ENCODE peak calls at places on chromosome 5, in eight cellular contexts. E is transverse colon, U is A549, T is K562, V is endothelial cell of umbilical vein, G is suprapubic skin, Z is body of pancreas, H is heart left ventricle. I is an unnamed sample.

GRCh38 chr5:25119654-25120053 is 474.9 kb upstream of the CDH10 start:
- DNase-seq in E (no peak), U (peak; percentile 42), T (peak; percentile 22), V (no peak), G (no peak), Z (no peak), H (no peak), I (peak; percentile 35)

GRCh38 chr5:103394676-103395075 is 136.1 kb downstream of the MACIR start:
- DNase-seq in E (no peak), U (no peak), T (no peak), V (no peak), G (no peak), Z (no peak), H (no peak), I (no peak)

GRCh38 chr5:149060325-149060724 is 2.5 kb downstream of the SH3TC2 start:
- DNase-seq in E (peak; percentile 45), U (no peak), T (no peak), V (peak; percentile 71), G (no peak), Z (no peak), H (peak; percentile 76), I (peak; percentile 17)

GRCh38 chr5:72152506-72152905 is 45.2 kb downstream of the MAP1B start:
- DNase-seq in E (no peak), U (no peak), T (no peak), V (no peak), G (no peak), Z (no peak), H (no peak), I (no peak)

GRCh38 chr5:56054651-56055050 is 59.9 kb upstream of the IL6ST start:
- DNase-seq in E (no peak), U (no peak), T (no peak), V (no peak), G (no peak), Z (no peak), H (no peak), I (no peak)

GRCh38 chr5:132293992-132294727 is at the start of gene SLC22A4:
- DNase-seq in E (peak; percentile 90), U (peak; percentile 97), T (peak; percentile 90), V (peak; percentile 96), G (peak; percentile 95), Z (peak; percentile 76), H (peak; percentile 96), I (peak; percentile 96)

GRCh38 chr5:90930756-90931431 is 372.3 kb downstream of the ADGRV1 start:
- DNase-seq in E (no peak), U (no peak), T (no peak), V (no peak), G (no peak), Z (no peak), H (no peak), I (no peak)

GRCh38 chr5:14922456-14922855 is 50.9 kb upstream of the ANKH start:
- DNase-seq in E (no peak), U (no peak), T (no peak), V (no peak), G (no peak), Z (peak; percentile 64), H (no peak), I (no peak)

GRCh38 chr5:115151208-115151805 is 18.4 kb downstream of the TRIM36 start:
- DNase-seq in E (no peak), U (no peak), T (no peak), V (no peak), G (no peak), Z (no peak), H (no peak), I (no peak)

GRCh38 chr5:91419571-91420537 is 36.7 kb upstream of the ARRDC3 start:
- DNase-seq in E (peak; percentile 77), U (peak; percentile 76), T (peak; percentile 46), V (peak; percentile 77), G (peak; percentile 75), Z (peak; percentile 73), H (peak; percentile 36), I (peak; percentile 70)

GRCh38 chr5:31864015-31864414 is 225.1 kb downstream of the PDZD2 start:
- DNase-seq in E (no peak), U (no peak), T (no peak), V (no peak), G (no peak), Z (no peak), H (no peak), I (no peak)

GRCh38 chr5:150082889-150083288 is 3.5 kb downstream of the CSF1R start:
- DNase-seq in E (no peak), U (no peak), T (no peak), V (no peak), G (no peak), Z (no peak), H (no peak), I (no peak)

DNA sequence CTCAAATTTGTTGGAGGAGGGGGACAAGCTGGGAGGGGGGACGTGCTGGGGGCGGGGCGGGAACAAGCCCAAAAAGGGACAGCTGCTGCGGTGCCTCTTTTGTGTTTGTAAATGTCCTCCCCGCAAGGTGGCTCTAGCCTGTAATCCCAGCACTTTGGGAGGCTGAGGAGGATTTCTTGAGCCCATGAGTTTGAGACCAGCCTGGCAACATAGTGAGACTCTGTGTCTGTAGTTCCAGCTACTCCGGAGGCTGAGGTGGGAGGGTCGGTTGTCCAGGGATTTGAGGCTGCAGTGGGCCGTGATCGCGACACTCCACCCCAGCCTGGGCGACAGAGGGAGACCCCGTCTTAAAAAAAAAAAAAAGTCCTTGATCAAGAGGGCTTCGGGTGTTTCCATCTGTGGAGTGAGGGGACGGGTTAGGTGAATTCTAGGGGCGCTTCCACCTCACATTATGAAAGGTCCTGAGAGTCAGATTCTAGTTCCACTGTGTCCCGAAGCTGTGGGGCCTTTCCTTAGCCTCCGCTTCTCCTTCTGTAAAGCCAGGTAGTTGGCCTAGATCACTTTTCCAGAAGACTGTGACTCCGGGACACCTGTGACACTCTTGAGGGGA is 779 bp upstream of the CTNNA1 start:
- DNase-seq in E (peak; percentile 25), U (peak; percentile 63), T (peak; percentile 67), V (no peak), G (peak; percentile 65), Z (peak; percentile 51), H (peak; percentile 40), I (peak; percentile 35)
- TF ChIP-seq POLR2A in E (no peak), U (no peak), T (no peak), V (no peak), G (no peak), Z (no peak), H (no peak), I (no peak)

GRCh38 chr5:131164931-131165727 is at the start of gene HINT1:
- DNase-seq in E (peak; percentile 95), U (peak; percentile 93), T (peak; percentile 94), V (peak; percentile 91), G (peak; percentile 91), Z (peak; percentile 92), H (peak; percentile 93), I (peak; percentile 94)
- TF ChIP-seq POLR2A in E (peak; percentile 90), U (peak; percentile 80), T (peak; percentile 90), V (peak; percentile 75), G (peak; percentile 78), Z (peak; percentile 81), H (peak; percentile 56), I (peak; percentile 93)

GRCh38 chr5:144205141-144205551 is 34.5 kb downstream of the KCTD16 start:
- DNase-seq in E (no peak), U (peak; percentile 34), T (no peak), V (peak; percentile 46), G (peak; percentile 55), Z (peak; percentile 46), H (peak; percentile 27), I (no peak)

GRCh38 chr5:144203750-144204596 is 33.3 kb downstream of the KCTD16 start:
- DNase-seq in E (peak; percentile 12), U (peak; percentile 79), T (peak; percentile 36), V (peak; percentile 81), G (no peak), Z (peak; percentile 63), H (no peak), I (peak; percentile 66)

GRCh38 chr5:144201578-144201977 is 30.9 kb downstream of the KCTD16 start:
- DNase-seq in E (no peak), U (no peak), T (no peak), V (peak; percentile 22), G (no peak), Z (no peak), H (no peak), I (no peak)

GRCh38 chr5:144202072-144202471 is 31.4 kb downstream of the KCTD16 start:
- DNase-seq in E (no peak), U (no peak), T (no peak), V (peak; percentile 33), G (no peak), Z (no peak), H (no peak), I (no peak)

DNA sequence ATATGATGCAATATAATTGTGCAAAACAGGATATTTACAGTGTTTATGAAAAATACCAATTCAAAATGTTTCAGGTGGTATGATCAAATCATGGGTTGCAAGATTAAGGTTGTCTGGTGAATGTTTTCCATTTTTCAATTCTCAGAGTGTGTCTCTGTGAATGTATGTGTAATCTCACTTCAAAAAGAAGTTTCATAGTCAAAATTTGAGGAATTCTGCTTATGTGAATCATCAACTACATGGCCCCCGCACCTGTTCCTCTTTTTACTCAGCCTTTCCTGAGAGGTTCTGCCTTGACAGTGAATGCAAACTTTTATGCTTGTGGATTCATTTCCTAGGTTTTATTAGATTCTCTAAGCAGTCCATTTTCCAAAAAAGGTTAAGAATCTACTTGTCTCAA is 32.1 kb downstream of the KCTD16 start:
- DNase-seq in E (no peak), U (no peak), T (no peak), V (no peak), G (no peak), Z (no peak), H (no peak), I (peak; percentile 10)
- TF ChIP-seq POLR2A in E (no peak), U (no peak), T (no peak), V (no peak), G (no peak), Z (no peak), H (no peak), I (no peak)

GRCh38 chr5:127009784-127010183 is 20.6 kb downstream of the MARCHF3 start:
- DNase-seq in E (no peak), U (no peak), T (no peak), V (no peak), G (no peak), Z (no peak), H (no peak), I (no peak)

GRCh38 chr5:127012933-127013332 is 17.4 kb downstream of the MARCHF3 start:
- DNase-seq in E (no peak), U (no peak), T (no peak), V (peak; percentile 82), G (no peak), Z (no peak), H (no peak), I (no peak)

GRCh38 chr5:127011961-127012644 is 18.3 kb downstream of the MARCHF3 start:
- DNase-seq in E (no peak), U (no peak), T (no peak), V (peak; percentile 43), G (no peak), Z (no peak), H (no peak), I (no peak)

GRCh38 chr5:127010362-127010761 is 20.0 kb downstream of the MARCHF3 start:
- DNase-seq in E (no peak), U (no peak), T (no peak), V (no peak), G (no peak), Z (no peak), H (no peak), I (no peak)

DNA sequence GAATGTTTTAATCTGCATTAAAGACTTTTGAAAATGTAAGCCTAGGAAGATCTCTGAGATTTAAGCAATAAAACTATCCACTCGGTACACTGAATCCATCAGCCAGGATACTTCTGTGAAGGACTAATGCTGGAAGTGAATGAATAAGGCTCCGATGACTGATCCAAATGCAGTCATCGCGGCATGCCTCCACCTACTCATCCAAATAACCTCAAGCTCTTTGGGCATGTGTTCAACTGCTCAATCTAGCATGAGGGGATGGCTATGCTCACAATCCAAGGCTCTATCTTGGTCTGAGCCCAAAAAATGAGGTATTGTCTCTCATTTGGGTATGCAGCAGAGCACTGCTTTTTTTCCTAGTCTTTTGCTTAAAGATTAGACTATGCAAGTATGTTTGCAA is 19.2 kb downstream of the MARCHF3 start:
- DNase-seq in E (no peak), U (no peak), T (no peak), V (no peak), G (no peak), Z (no peak), H (peak; percentile 31), I (no peak)
- TF ChIP-seq POLR2A in E (no peak), U (no peak), T (no peak), V (no peak), G (no peak), Z (no peak), H (no peak), I (no peak)